ENCODE peak calls at places on chromosomes 3 and 15, in five cellular contexts. K is endothelial cell of umbilical vein, M is adrenal gland, P is right lobe of liver, C is stomach. T is an unnamed sample. For H3K36me3, the result is how much of the 10 kb centered on the place peaks cover.

GRCh38 chr3:170054204-170054603 is 16.4 kb downstream of the GPR160 start:
- DNase-seq in K (peak), M (no peak), P (no peak), C (no peak), T (no peak)

GRCh38 chr3:50352762-50353161 is 2.1 kb downstream of the CYB561D2 start:
- DNase-seq in K (no peak), M (no peak), P (no peak), C (no peak), T (no peak)

GRCh38 chr3:10366681-10367101 is 45.8 kb upstream of the SEC13 start:
- DNase-seq in K (peak), M (no peak), P (no peak), C (no peak), T (no peak)

GRCh38 chr15:94266000-94266399 is 34.6 kb downstream of the MCTP2 start:
- DNase-seq in K (no peak), M (no peak), P (no peak), C (no peak), T (no peak)

GRCh38 chr15:89101302-89102191 is 13.3 kb downstream of the ABHD2 start:
- DNase-seq in K (peak), M (peak), P (peak), C (peak), T (peak)

GRCh38 chr15:86178845-86179244 is 99.2 kb downstream of the AGBL1 start:
- DNase-seq in K (no peak), M (no peak), P (no peak), C (no peak), T (no peak)

GRCh38 chr3:25532763-25533162 is 104.7 kb downstream of the RARB start:
- DNase-seq in K (no peak), M (no peak), P (no peak), C (peak), T (peak)

GRCh38 chr3:129492691-129493090 is 35.7 kb upstream of the RHO start:
- DNase-seq in K (no peak), M (no peak), P (no peak), C (no peak), T (no peak)

GRCh38 chr3:155555479-155556065 is 189.3 kb downstream of the PLCH1 start:
- DNase-seq in K (no peak), M (no peak), P (no peak), C (no peak), T (no peak)

GRCh38 chr15:34600920-34601319 is 17.5 kb upstream of the GOLGA8B start:
- DNase-seq in K (no peak), M (no peak), P (no peak), C (no peak), T (no peak)

GRCh38 chr3:146160964-146161724 is at the start of gene PLOD2:
- DNase-seq in K (peak), M (peak), P (peak), C (peak), T (peak)

GRCh38 chr3:143099690-143100089 is 19.9 kb upstream of the CHST2 start:
- DNase-seq in K (no peak), M (no peak), P (no peak), C (no peak), T (no peak)

GRCh38 chr3:156602424-156602823 is 47.5 kb upstream of the SSR3 start:
- DNase-seq in K (no peak), M (no peak), P (no peak), C (no peak), T (no peak)

GRCh38 chr3:140166908-140167599 is 232.1 kb downstream of the CLSTN2 start:
- DNase-seq in K (no peak), M (no peak), P (no peak), C (no peak), T (no peak)

GRCh38 chr3:98890181-98890882 is 11.2 kb downstream of the DCBLD2 start:
- DNase-seq in K (peak), M (no peak), P (no peak), C (no peak), T (no peak)

GRCh38 chr3:118817748-118818165 is 216.9 kb downstream of the IGSF11 start:
- DNase-seq in K (peak), M (peak), P (no peak), C (peak), T (peak)

GRCh38 chr15:32774022-32774421 is 56.2 kb downstream of the GREM1 start:
- DNase-seq in K (no peak), M (no peak), P (no peak), C (no peak), T (no peak)

GRCh38 chr3:19394946-19395345 is 246.6 kb downstream of the KCNH8 start:
- DNase-seq in K (no peak), M (no peak), P (peak), C (no peak), T (no peak)

GRCh38 chr3:115186351-115187148 is 39.5 kb upstream of the ZBTB20 start:
- DNase-seq in K (no peak), M (no peak), P (no peak), C (no peak), T (no peak)

GRCh38 chr15:76340802-76341365 is 4.3 kb downstream of the ISL2 start:
- DNase-seq in K (no peak), M (no peak), P (no peak), C (no peak), T (no peak)

GRCh38 chr3:150251654-150252053 is 156.4 kb upstream of the TSC22D2 start:
- DNase-seq in K (peak), M (no peak), P (no peak), C (no peak), T (no peak)

GRCh38 chr15:43150171-43150929 is 17.0 kb downstream of the TMEM62 start:
- DNase-seq in K (peak), M (no peak), P (no peak), C (no peak), T (no peak)
- H3K36me3 ChIP-seq in K (under half), M (under half), P (under half), C (half or more), T (under half)

GRCh38 chr3:138608322-138609214 is at the start of gene FAIM:
- DNase-seq in K (peak), M (peak), P (peak), C (peak), T (peak)
- TF ChIP-seq POLR2A in K (peak), M (peak), P (peak), C (no peak), T (no peak)

GRCh38 chr15:57025264-57025939 is 107.0 kb downstream of the TCF12 start:
- DNase-seq in K (no peak), M (no peak), P (no peak), C (no peak), T (no peak)

GRCh38 chr15:57027596-57027995 is 109.2 kb downstream of the TCF12 start:
- DNase-seq in K (no peak), M (no peak), P (no peak), C (no peak), T (no peak)

GRCh38 chr15:57030011-57030410 is 111.6 kb downstream of the TCF12 start:
- DNase-seq in K (no peak), M (no peak), P (no peak), C (no peak), T (no peak)

GRCh38 chr15:57028176-57028575 is 109.7 kb downstream of the TCF12 start:
- DNase-seq in K (no peak), M (no peak), P (no peak), C (no peak), T (no peak)

GRCh38 chr15:57026016-57026602 is 107.7 kb downstream of the TCF12 start:
- DNase-seq in K (no peak), M (no peak), P (no peak), C (no peak), T (no peak)
- H3K36me3 ChIP-seq in K (under half), M (under half), P (under half), C (under half), T (under half)

DNA sequence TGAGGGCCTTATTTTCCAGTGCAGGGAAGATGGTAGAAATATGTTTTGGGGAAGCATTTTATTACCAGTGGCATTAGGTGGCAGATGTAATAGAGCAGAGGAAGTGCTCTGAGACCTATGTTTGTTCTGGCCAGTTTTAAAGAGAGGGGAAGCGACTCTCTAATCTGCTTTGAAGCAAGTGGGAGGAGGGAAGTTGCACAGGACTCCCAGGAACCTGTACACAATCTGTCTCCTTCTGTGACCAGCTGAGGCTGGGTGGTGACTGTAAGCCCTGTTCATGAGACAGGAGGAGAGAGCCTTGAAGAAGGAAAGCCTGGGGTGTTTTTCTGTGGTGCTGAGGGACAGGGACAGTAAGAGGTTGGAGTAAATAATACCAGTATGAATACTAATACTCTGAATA is 60.5 kb downstream of the LPP start:
- DNase-seq in K (no peak), M (peak), P (no peak), C (no peak), T (no peak)
- TF ChIP-seq POLR2A in K (no peak), M (no peak), P (no peak), C (no peak), T (no peak)

DNA sequence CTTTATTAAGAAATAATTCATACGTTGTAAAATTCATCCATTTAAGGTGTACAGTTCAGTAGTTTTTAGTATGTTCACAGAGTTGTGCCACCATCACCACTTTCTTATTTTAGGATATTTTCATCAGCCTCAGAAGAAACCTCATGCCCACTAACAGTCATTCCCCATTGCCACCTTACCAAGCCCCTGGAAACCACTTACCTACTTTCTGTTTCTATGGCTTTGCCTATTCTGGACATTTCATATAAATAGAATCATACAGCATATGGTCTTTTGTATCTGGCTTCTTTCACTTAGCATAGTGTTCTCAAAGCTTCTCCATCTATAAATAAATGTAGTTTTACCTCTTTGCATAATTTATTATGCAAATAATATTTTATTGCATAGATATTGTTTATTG is 6.6 kb downstream of the FETUB start:
- DNase-seq in K (no peak), M (no peak), P (no peak), C (no peak), T (no peak)
- H3K36me3 ChIP-seq in K (under half), M (under half), P (half or more), C (under half), T (under half)

DNA sequence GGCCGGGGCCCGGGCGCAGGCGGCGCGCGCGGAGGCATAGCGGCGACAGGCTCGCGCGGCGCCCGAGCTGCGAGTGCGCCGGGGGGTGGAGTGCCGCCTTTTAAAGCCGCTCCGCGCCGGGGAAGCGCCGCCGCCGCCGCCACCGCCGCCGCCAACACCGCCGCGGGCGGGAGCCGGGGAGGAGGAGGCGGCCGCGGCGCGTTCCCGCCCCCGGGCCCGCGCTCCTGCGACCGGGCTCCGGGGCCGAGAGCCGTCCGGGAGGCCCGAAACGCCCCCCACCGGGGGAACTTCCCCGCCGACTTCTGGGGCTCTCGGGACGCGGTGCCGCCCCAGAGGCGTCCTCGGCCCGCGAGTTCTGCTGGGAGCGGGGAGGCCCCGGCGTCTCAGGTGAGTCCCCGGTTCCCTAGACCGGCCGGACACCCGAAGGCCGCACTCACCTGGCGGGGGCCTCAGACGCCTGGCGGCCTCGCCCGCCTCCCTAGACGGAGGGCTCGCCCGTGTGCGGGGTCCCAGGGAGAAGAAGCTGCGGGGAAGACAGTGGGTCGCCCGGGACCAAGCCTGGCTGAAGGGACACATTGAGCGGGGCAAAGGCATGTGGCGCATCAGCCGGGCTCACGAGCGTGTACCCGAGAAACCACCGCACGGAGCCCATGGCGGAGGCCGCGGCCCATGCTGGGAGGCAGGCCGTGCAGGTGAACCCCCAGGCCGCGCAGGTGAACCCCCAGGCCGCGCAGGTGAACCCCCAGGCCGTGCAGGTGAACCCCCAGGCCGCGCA is at the start of gene PCSK6:
- DNase-seq in K (no peak), M (no peak), P (peak), C (peak), T (no peak)
- TF ChIP-seq POLR2A in K (no peak), M (no peak), P (peak), C (no peak), T (no peak)

GRCh38 chr15:72237286-72238224 is 6.6 kb upstream of the PKM start:
- DNase-seq in K (peak), M (peak), P (no peak), C (peak), T (no peak)

GRCh38 chr15:72239652-72240051 is 8.7 kb upstream of the PKM start:
- DNase-seq in K (no peak), M (no peak), P (no peak), C (no peak), T (no peak)

GRCh38 chr15:72248514-72248913 is 17.5 kb upstream of the PKM start:
- DNase-seq in K (no peak), M (no peak), P (no peak), C (no peak), T (no peak)

GRCh38 chr15:72238586-72238985 is 7.6 kb upstream of the PKM start:
- DNase-seq in K (no peak), M (no peak), P (no peak), C (no peak), T (no peak)

GRCh38 chr15:72242775-72243370 is 11.9 kb upstream of the PKM start:
- DNase-seq in K (no peak), M (no peak), P (no peak), C (no peak), T (no peak)
- H3K36me3 ChIP-seq in K (under half), M (under half), P (under half), C (half or more), T (under half)

GRCh38 chr3:4736284-4736861 is 242.9 kb upstream of the BHLHE40 start:
- DNase-seq in K (peak), M (no peak), P (no peak), C (peak), T (no peak)
- TF ChIP-seq POLR2A in K (no peak), M (no peak), P (no peak), C (no peak), T (no peak)

DNA sequence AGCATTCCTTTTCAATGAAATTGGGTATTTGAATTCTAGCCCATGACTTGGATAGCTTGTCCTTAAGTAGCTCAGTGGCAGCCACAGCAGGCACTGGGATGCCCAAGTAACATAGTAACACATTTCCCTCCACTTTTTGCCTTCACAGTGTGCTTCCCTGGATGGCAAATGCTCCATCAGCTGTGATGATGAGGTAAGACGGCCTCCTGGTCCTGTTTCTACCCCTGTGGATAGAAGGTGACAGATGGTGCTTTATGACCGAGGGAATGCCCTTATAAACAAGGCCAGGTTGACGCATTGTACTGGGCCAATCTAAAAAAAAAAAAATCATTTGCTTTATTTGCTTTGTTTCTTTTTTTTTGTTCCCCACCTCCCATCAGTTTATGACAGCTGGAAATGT is 41.8 kb upstream of the LRTM1 start:
- DNase-seq in K (no peak), M (no peak), P (no peak), C (no peak), T (no peak)
- H3K36me3 ChIP-seq in K (under half), M (under half), P (under half), C (under half), T (under half)

T was measured in testis.